ENCODE peak calls at places on chromosomes 7 and 10, in six cellular contexts. Q is IMR-90, A is neuronal stem cell, X is mesendoderm, T is H1, J is mesenchymal stem cell. U is an unnamed sample.

GRCh38 chr10:77710759-77711682 is 73.4 kb upstream of the KCNMA1 start:
- DNase-seq in Q (peak; percentile 44), A (peak; percentile 73), X (peak; percentile 74), T (peak; percentile 99), J (peak; percentile 65), U (peak; percentile 89)

GRCh38 chr7:90710466-90710850 is 114.3 kb downstream of the CDK14 start:
- DNase-seq in Q (no peak), A (no peak), X (no peak), T (no peak), J (no peak), U (no peak)

GRCh38 chr10:35409094-35409582 is 72.8 kb downstream of the CCNY start:
- DNase-seq in Q (peak; percentile 90), A (no peak), X (no peak), T (no peak), J (peak; percentile 90), U (no peak)

GRCh38 chr7:129779602-129780256 is 168.2 kb downstream of the NRF1 start:
- DNase-seq in Q (no peak), A (peak; percentile 67), X (no peak), T (peak; percentile 90), J (no peak), U (no peak)

GRCh38 chr7:87155788-87156187 is 3.5 kb downstream of the DMTF1 start:
- DNase-seq in Q (peak; percentile 15), A (no peak), X (no peak), T (no peak), J (no peak), U (no peak)

GRCh38 chr7:12923971-12924370 is 236.5 kb downstream of the ARL4A start:
- DNase-seq in Q (peak; percentile 10), A (no peak), X (peak; percentile 24), T (no peak), J (no peak), U (no peak)

GRCh38 chr7:26705567-26705966 is 158.8 kb downstream of the SKAP2 start:
- DNase-seq in Q (peak; percentile 97), A (no peak), X (no peak), T (no peak), J (peak; percentile 68), U (no peak)

GRCh38 chr7:15886626-15887025 is 200.1 kb upstream of the MEOX2 start:
- DNase-seq in Q (no peak), A (no peak), X (no peak), T (no peak), J (no peak), U (no peak)

GRCh38 chr10:114631678-114632417 is 26.2 kb downstream of the ABLIM1 start:
- DNase-seq in Q (no peak), A (peak; percentile 53), X (peak; percentile 73), T (peak; percentile 67), J (peak; percentile 46), U (peak; percentile 55)

GRCh38 chr7:116970148-116970910 is 17.0 kb downstream of the ST7 start:
- DNase-seq in Q (no peak), A (no peak), X (no peak), T (no peak), J (peak; percentile 9), U (no peak)

GRCh38 chr10:83685458-83685857 is 453.9 kb upstream of the GHITM start:
- DNase-seq in Q (no peak), A (no peak), X (no peak), T (no peak), J (peak; percentile 86), U (no peak)

GRCh38 chr7:2645274-2645868 is 13.6 kb downstream of the TTYH3 start:
- DNase-seq in Q (no peak), A (no peak), X (peak; percentile 86), T (no peak), J (peak; percentile 80), U (peak; percentile 67)

GRCh38 chr7:90726120-90726519 is 130.0 kb downstream of the CDK14 start:
- DNase-seq in Q (peak; percentile 46), A (no peak), X (no peak), T (no peak), J (peak; percentile 34), U (no peak)

GRCh38 chr7:29106128-29106988 is 40.0 kb downstream of the CPVL start:
- DNase-seq in Q (peak; percentile 60), A (peak; percentile 46), X (peak; percentile 82), T (no peak), J (peak; percentile 69), U (peak; percentile 49)

GRCh38 chr7:106570146-106570545 is 90.8 kb downstream of the CCDC71L start:
- DNase-seq in Q (no peak), A (no peak), X (no peak), T (no peak), J (no peak), U (no peak)

GRCh38 chr7:44262031-44262430 is 61.3 kb downstream of the YKT6 start:
- DNase-seq in Q (no peak), A (no peak), X (no peak), T (no peak), J (no peak), U (no peak)

DNA sequence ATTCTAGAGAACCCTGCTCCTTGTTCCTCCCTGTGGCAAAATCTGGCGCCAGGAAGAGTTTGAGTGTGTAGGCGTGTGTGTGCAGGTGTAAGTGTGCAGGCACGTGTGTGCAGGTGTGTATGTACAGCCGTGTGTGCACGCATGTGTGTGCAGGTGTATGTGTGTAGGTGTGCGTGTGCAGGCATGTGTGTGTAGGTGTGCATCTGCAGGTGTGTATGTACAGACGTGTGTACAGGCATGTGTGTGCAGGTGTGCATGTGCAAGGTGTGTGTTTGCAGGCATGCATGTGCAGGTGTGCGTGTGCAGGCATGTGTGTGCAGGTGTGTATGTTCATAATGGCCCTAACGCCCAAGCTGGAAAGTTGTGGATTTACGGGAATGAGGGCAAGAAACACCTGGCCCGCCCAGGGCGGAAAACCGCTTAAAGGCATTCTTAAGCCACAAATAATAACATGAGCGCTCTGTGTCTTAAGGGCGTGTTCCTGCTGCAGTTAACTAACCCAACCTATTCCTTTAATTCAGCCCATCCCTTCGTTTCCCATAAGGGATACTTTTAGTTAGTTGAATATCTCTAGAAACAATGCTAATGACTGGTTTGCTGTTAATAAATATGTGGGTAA is 34.1 kb downstream of the KCTD7 start:
- DNase-seq in Q (no peak), A (no peak), X (no peak), T (no peak), J (no peak), U (no peak)
- H3K23ac ChIP-seq in Q (no peak overlapping the region), A (no peak overlapping the region), X (no peak overlapping the region), T (peak overlapping the region; percentile 1), J (no peak overlapping the region), U (no peak overlapping the region)

DNA sequence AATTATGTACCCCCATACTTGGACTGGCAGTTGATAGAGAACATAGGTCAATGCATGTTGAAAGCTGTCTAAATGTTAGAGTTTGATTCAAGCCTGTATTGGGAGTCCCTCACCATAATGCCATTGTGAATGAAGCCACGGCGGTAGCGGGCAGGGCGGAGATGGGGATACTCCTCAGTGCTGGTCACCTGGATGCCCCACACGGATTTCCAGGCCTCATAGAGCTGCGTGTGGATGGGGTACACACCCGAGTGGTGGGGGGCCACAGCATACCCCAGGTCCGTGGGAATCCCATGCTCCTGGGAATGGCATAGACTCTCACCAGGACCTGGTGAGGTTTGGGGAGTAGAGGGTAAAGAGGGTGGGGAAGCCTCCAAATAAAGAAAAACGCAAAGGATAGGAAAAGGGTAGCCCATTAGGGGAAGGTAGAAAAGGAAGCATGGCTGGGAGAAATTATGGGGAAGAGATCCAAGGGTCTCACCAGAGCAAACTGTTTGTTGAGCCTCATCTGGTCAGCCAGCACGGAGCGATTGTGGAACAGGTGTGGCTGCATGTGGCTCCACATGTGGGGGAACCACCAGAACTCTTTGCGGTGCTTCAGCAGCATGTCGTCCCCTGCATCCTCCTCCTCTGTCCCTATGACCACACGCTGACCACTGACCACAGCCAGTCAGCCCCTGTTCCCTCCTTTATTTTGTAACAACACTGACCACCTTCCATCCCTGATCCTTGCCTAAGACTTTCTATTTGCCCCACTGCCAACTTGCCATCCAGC is 5.0 kb downstream of the NDST2 start:
- DNase-seq in Q (no peak), A (no peak), X (no peak), T (no peak), J (no peak), U (no peak)
- H3K23ac ChIP-seq in Q (no peak overlapping the region), A (no peak overlapping the region), X (no peak overlapping the region), T (no peak overlapping the region), J (no peak overlapping the region), U (no peak overlapping the region)

GRCh38 chr10:97498076-97498840 is at the start of gene MMS19:
- DNase-seq in Q (peak; percentile 97), A (peak; percentile 99), X (peak; percentile 99), T (peak; percentile 100), J (peak; percentile 99), U (peak; percentile 98)

GRCh38 chr10:97500297-97500575 is 1.5 kb downstream of the UBTD1 start:
- DNase-seq in Q (no peak), A (no peak), X (no peak), T (no peak), J (no peak), U (no peak)

GRCh38 chr10:97497572-97498075 is 598 bp downstream of the MMS19 start:
- DNase-seq in Q (peak; percentile 74), A (peak; percentile 29), X (peak; percentile 83), T (peak; percentile 73), J (peak; percentile 88), U (peak; percentile 72)

GRCh38 chr10:97498841-97499560 is at the start of gene UBTD1:
- DNase-seq in Q (peak; percentile 49), A (peak; percentile 49), X (peak; percentile 65), T (peak; percentile 88), J (peak; percentile 72), U (peak; percentile 47)

DNA sequence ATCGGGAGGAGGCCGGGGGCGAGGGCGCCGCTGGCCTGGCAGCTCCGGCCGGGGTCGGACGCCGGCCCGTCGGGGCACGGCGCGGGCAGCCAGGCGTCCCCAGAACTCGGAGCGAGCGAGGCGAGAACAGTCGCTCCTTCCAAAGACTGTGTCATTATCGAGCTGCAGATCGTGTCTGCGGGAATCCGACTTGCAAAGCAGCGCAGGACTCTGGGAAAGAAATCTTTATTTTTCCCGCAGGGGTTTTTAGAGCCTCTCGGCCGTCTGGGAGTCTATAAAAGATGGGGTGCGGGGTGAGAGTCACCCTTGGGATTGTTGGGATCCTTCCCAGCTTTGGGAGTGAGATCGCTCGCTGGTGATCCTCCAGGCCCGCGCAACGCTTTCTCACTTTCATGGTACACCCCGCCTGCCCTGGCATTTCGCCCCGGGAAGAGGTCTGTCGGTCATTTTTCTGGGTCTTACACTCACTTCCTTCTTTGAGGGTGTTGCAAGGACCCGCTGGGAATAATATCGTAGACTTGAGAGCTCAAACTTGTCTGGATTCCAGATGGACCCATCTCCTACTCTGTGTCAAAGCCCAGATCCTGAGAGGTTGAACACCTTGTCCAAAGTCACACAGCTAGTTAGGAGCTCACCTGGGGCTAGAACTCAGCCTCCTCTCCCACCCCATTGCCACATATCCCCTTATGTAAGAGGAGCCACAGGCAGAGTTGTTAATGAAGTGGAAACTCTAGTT is 1.0 kb downstream of the UBTD1 start:
- DNase-seq in Q (peak; percentile 55), A (no peak), X (peak; percentile 46), T (no peak), J (peak; percentile 66), U (no peak)
- H3K23ac ChIP-seq in Q (peak overlapping the region; percentile 79), A (peak overlapping the region; percentile 71), X (no peak overlapping the region), T (no peak overlapping the region), J (peak overlapping the region; percentile 23), U (no peak overlapping the region)

GRCh38 chr7:132345730-132346129 is 230.5 kb downstream of the PLXNA4 start:
- DNase-seq in Q (no peak), A (no peak), X (no peak), T (no peak), J (no peak), U (no peak)

GRCh38 chr7:132349085-132349484 is 227.2 kb downstream of the PLXNA4 start:
- DNase-seq in Q (no peak), A (no peak), X (no peak), T (no peak), J (no peak), U (no peak)

GRCh38 chr7:132348341-132348740 is 227.9 kb downstream of the PLXNA4 start:
- DNase-seq in Q (no peak), A (no peak), X (no peak), T (no peak), J (no peak), U (no peak)

GRCh38 chr7:132347858-132348257 is 228.4 kb downstream of the PLXNA4 start:
- DNase-seq in Q (no peak), A (no peak), X (peak; percentile 47), T (no peak), J (no peak), U (no peak)

GRCh38 chr7:132347129-132347528 is 229.1 kb downstream of the PLXNA4 start:
- DNase-seq in Q (no peak), A (no peak), X (peak; percentile 29), T (no peak), J (no peak), U (peak; percentile 45)
- H3K23ac ChIP-seq in Q (no peak overlapping the region), A (no peak overlapping the region), X (no peak overlapping the region), T (no peak overlapping the region), J (no peak overlapping the region), U (no peak overlapping the region)

U was measured in H9.